ENCODE peak calls at places on chromosomes 7 and 10, in ten cellular contexts. One of them, this sample, is unnamed.

GRCh38 chr10:127928021-127928806 is 21.3 kb downstream of the PTPRE start:
- DNase-seq in ureter: no peak
- DNase-seq in cardiac fibroblast: peak; percentile 64
- DNase-seq in T-cell: no peak
- DNase-seq in OCI-LY7: no peak
- DNase-seq in activated naive CD4-positive, alpha-beta T cell treated with anti-CD3 and anti-CD28 coated beads, Interleukin-2, amount 10 ng/mL, durations not matched to agents 7 days and 5 days: no peak
- DNase-seq in CD8-positive, alpha-beta T cell: no peak
- DNase-seq in substantia nigra: no peak
- DNase-seq in psoas muscle: no peak
- DNase-seq in WTC11: no peak
- DNase-seq in this sample: no peak

GRCh38 chr7:43570688-43571365 is 12.1 kb upstream of the STK17A start:
- DNase-seq in T-cell: no peak
- DNase-seq in substantia nigra: no peak
- DNase-seq in WTC11: no peak
- DNase-seq in CD8-positive, alpha-beta T cell: no peak
- DNase-seq in psoas muscle: no peak
- DNase-seq in activated naive CD4-positive, alpha-beta T cell treated with anti-CD3 and anti-CD28 coated beads, Interleukin-2, amount 10 ng/mL, durations not matched to agents 7 days and 5 days: no peak
- DNase-seq in cardiac fibroblast: peak; percentile 58
- DNase-seq in ureter: no peak
- DNase-seq in OCI-LY7: no peak
- DNase-seq in this sample: no peak

GRCh38 chr7:1741751-1742554 is 71.9 kb downstream of the ELFN1 start:
- DNase-seq in activated naive CD4-positive, alpha-beta T cell treated with anti-CD3 and anti-CD28 coated beads, Interleukin-2, amount 10 ng/mL, durations not matched to agents 7 days and 5 days: peak; percentile 42
- DNase-seq in ureter: no peak
- DNase-seq in OCI-LY7: no peak
- DNase-seq in cardiac fibroblast: no peak
- DNase-seq in psoas muscle: no peak
- DNase-seq in T-cell: no peak
- DNase-seq in WTC11: no peak
- DNase-seq in substantia nigra: no peak
- DNase-seq in CD8-positive, alpha-beta T cell: no peak
- DNase-seq in this sample: peak; percentile 33

GRCh38 chr7:22452142-22452763 is 47.7 kb downstream of the STEAP1B start:
- DNase-seq in CD8-positive, alpha-beta T cell: peak; percentile 19
- DNase-seq in WTC11: peak; percentile 86
- DNase-seq in activated naive CD4-positive, alpha-beta T cell treated with anti-CD3 and anti-CD28 coated beads, Interleukin-2, amount 10 ng/mL, durations not matched to agents 7 days and 5 days: peak; percentile 57
- DNase-seq in substantia nigra: peak; percentile 5
- DNase-seq in psoas muscle: peak; percentile 66
- DNase-seq in ureter: peak; percentile 61
- DNase-seq in cardiac fibroblast: peak; percentile 53
- DNase-seq in T-cell: peak; percentile 9
- DNase-seq in OCI-LY7: peak; percentile 86
- DNase-seq in this sample: no peak

GRCh38 chr10:12902135-12902572 is 99.4 kb downstream of the CCDC3 start:
- DNase-seq in cardiac fibroblast: peak; percentile 66
- DNase-seq in T-cell: peak; percentile 28
- DNase-seq in substantia nigra: no peak
- DNase-seq in CD8-positive, alpha-beta T cell: peak; percentile 42
- DNase-seq in WTC11: peak; percentile 68
- DNase-seq in OCI-LY7: peak; percentile 68
- DNase-seq in psoas muscle: no peak
- DNase-seq in ureter: peak; percentile 71
- DNase-seq in activated naive CD4-positive, alpha-beta T cell treated with anti-CD3 and anti-CD28 coated beads, Interleukin-2, amount 10 ng/mL, durations not matched to agents 7 days and 5 days: peak; percentile 63
- DNase-seq in this sample: no peak

GRCh38 chr10:125006921-125007391 is 65.0 kb downstream of the ZRANB1 start:
- DNase-seq in psoas muscle: peak; percentile 85
- DNase-seq in OCI-LY7: no peak
- DNase-seq in activated naive CD4-positive, alpha-beta T cell treated with anti-CD3 and anti-CD28 coated beads, Interleukin-2, amount 10 ng/mL, durations not matched to agents 7 days and 5 days: peak; percentile 12
- DNase-seq in ureter: no peak
- DNase-seq in T-cell: no peak
- DNase-seq in cardiac fibroblast: peak; percentile 17
- DNase-seq in CD8-positive, alpha-beta T cell: no peak
- DNase-seq in substantia nigra: no peak
- DNase-seq in WTC11: no peak
- DNase-seq in this sample: no peak

GRCh38 chr7:127187740-127188139 is 65.0 kb downstream of the GRM8 start:
- DNase-seq in ureter: no peak
- DNase-seq in substantia nigra: no peak
- DNase-seq in psoas muscle: no peak
- DNase-seq in WTC11: no peak
- DNase-seq in CD8-positive, alpha-beta T cell: no peak
- DNase-seq in OCI-LY7: no peak
- DNase-seq in cardiac fibroblast: no peak
- DNase-seq in activated naive CD4-positive, alpha-beta T cell treated with anti-CD3 and anti-CD28 coated beads, Interleukin-2, amount 10 ng/mL, durations not matched to agents 7 days and 5 days: no peak
- DNase-seq in T-cell: no peak
- DNase-seq in this sample: no peak

GRCh38 chr7:21412291-21412896 is 15.5 kb upstream of the SP4 start:
- DNase-seq in ureter: no peak
- DNase-seq in WTC11: no peak
- DNase-seq in psoas muscle: no peak
- DNase-seq in CD8-positive, alpha-beta T cell: no peak
- DNase-seq in substantia nigra: no peak
- DNase-seq in T-cell: no peak
- DNase-seq in OCI-LY7: no peak
- DNase-seq in activated naive CD4-positive, alpha-beta T cell treated with anti-CD3 and anti-CD28 coated beads, Interleukin-2, amount 10 ng/mL, durations not matched to agents 7 days and 5 days: no peak
- DNase-seq in cardiac fibroblast: no peak
- DNase-seq in this sample: no peak

GRCh38 chr10:58513189-58514101 is 773 bp downstream of the BICC1 start:
- DNase-seq in OCI-LY7: no peak
- DNase-seq in ureter: peak; percentile 56
- DNase-seq in psoas muscle: peak; percentile 88
- DNase-seq in T-cell: no peak
- DNase-seq in CD8-positive, alpha-beta T cell: no peak
- DNase-seq in WTC11: peak; percentile 41
- DNase-seq in activated naive CD4-positive, alpha-beta T cell treated with anti-CD3 and anti-CD28 coated beads, Interleukin-2, amount 10 ng/mL, durations not matched to agents 7 days and 5 days: no peak
- DNase-seq in cardiac fibroblast: peak; percentile 83
- DNase-seq in substantia nigra: no peak
- DNase-seq in this sample: no peak

GRCh38 chr7:129828989-129829676 is 123.6 kb downstream of the UBE2H start:
- DNase-seq in activated naive CD4-positive, alpha-beta T cell treated with anti-CD3 and anti-CD28 coated beads, Interleukin-2, amount 10 ng/mL, durations not matched to agents 7 days and 5 days: no peak
- DNase-seq in substantia nigra: no peak
- DNase-seq in CD8-positive, alpha-beta T cell: no peak
- DNase-seq in psoas muscle: no peak
- DNase-seq in cardiac fibroblast: no peak
- DNase-seq in T-cell: no peak
- DNase-seq in ureter: no peak
- DNase-seq in OCI-LY7: no peak
- DNase-seq in WTC11: no peak
- DNase-seq in this sample: no peak

GRCh38 chr7:5620459-5620881 is 161.0 kb downstream of the RNF216 start:
- DNase-seq in cardiac fibroblast: no peak
- DNase-seq in activated naive CD4-positive, alpha-beta T cell treated with anti-CD3 and anti-CD28 coated beads, Interleukin-2, amount 10 ng/mL, durations not matched to agents 7 days and 5 days: no peak
- DNase-seq in CD8-positive, alpha-beta T cell: no peak
- DNase-seq in OCI-LY7: no peak
- DNase-seq in WTC11: no peak
- DNase-seq in ureter: no peak
- DNase-seq in T-cell: no peak
- DNase-seq in substantia nigra: no peak
- DNase-seq in psoas muscle: peak; percentile 38
- DNase-seq in this sample: no peak

GRCh38 chr10:18229839-18230238 is 89.6 kb downstream of the CACNB2 start:
- DNase-seq in psoas muscle: no peak
- DNase-seq in cardiac fibroblast: peak; percentile 74
- DNase-seq in OCI-LY7: no peak
- DNase-seq in T-cell: no peak
- DNase-seq in CD8-positive, alpha-beta T cell: no peak
- DNase-seq in activated naive CD4-positive, alpha-beta T cell treated with anti-CD3 and anti-CD28 coated beads, Interleukin-2, amount 10 ng/mL, durations not matched to agents 7 days and 5 days: no peak
- DNase-seq in ureter: no peak
- DNase-seq in substantia nigra: no peak
- DNase-seq in WTC11: no peak
- DNase-seq in this sample: no peak

GRCh38 chr7:29228289-29229011 is 33.9 kb downstream of the CHN2 start:
- DNase-seq in WTC11: no peak
- DNase-seq in CD8-positive, alpha-beta T cell: no peak
- DNase-seq in OCI-LY7: no peak
- DNase-seq in cardiac fibroblast: no peak
- DNase-seq in T-cell: no peak
- DNase-seq in psoas muscle: no peak
- DNase-seq in substantia nigra: no peak
- DNase-seq in activated naive CD4-positive, alpha-beta T cell treated with anti-CD3 and anti-CD28 coated beads, Interleukin-2, amount 10 ng/mL, durations not matched to agents 7 days and 5 days: no peak
- DNase-seq in ureter: no peak
- DNase-seq in this sample: no peak

GRCh38 chr10:49001402-49001801 is 61.8 kb upstream of the LRRC18 start:
- DNase-seq in substantia nigra: no peak
- DNase-seq in OCI-LY7: no peak
- DNase-seq in activated naive CD4-positive, alpha-beta T cell treated with anti-CD3 and anti-CD28 coated beads, Interleukin-2, amount 10 ng/mL, durations not matched to agents 7 days and 5 days: no peak
- DNase-seq in WTC11: peak; percentile 65
- DNase-seq in T-cell: no peak
- DNase-seq in ureter: no peak
- DNase-seq in CD8-positive, alpha-beta T cell: no peak
- DNase-seq in cardiac fibroblast: no peak
- DNase-seq in psoas muscle: no peak
- DNase-seq in this sample: no peak

GRCh38 chr7:40133561-40134427 is 628 bp downstream of the MPLKIP start:
- DNase-seq in psoas muscle: no peak
- DNase-seq in activated naive CD4-positive, alpha-beta T cell treated with anti-CD3 and anti-CD28 coated beads, Interleukin-2, amount 10 ng/mL, durations not matched to agents 7 days and 5 days: peak; percentile 28
- DNase-seq in OCI-LY7: peak; percentile 57
- DNase-seq in WTC11: peak; percentile 67
- DNase-seq in ureter: no peak
- DNase-seq in T-cell: no peak
- DNase-seq in cardiac fibroblast: peak; percentile 25
- DNase-seq in CD8-positive, alpha-beta T cell: no peak
- DNase-seq in substantia nigra: peak; percentile 69
- DNase-seq in this sample: no peak

GRCh38 chr10:28587970-28588290 is 55.0 kb downstream of the WAC start:
- DNase-seq in OCI-LY7: no peak
- DNase-seq in activated naive CD4-positive, alpha-beta T cell treated with anti-CD3 and anti-CD28 coated beads, Interleukin-2, amount 10 ng/mL, durations not matched to agents 7 days and 5 days: no peak
- DNase-seq in cardiac fibroblast: peak; percentile 55
- DNase-seq in WTC11: no peak
- DNase-seq in ureter: no peak
- DNase-seq in T-cell: no peak
- DNase-seq in CD8-positive, alpha-beta T cell: no peak
- DNase-seq in psoas muscle: no peak
- DNase-seq in substantia nigra: no peak
- DNase-seq in this sample: no peak

GRCh38 chr7:91264924-91265681 is 870 bp downstream of the FZD1 start:
- DNase-seq in cardiac fibroblast: peak; percentile 76
- DNase-seq in substantia nigra: no peak
- DNase-seq in ureter: peak; percentile 65
- DNase-seq in WTC11: peak; percentile 37
- DNase-seq in psoas muscle: peak; percentile 71
- DNase-seq in T-cell: no peak
- DNase-seq in OCI-LY7: peak; percentile 46
- DNase-seq in CD8-positive, alpha-beta T cell: no peak
- DNase-seq in activated naive CD4-positive, alpha-beta T cell treated with anti-CD3 and anti-CD28 coated beads, Interleukin-2, amount 10 ng/mL, durations not matched to agents 7 days and 5 days: peak; percentile 37
- DNase-seq in this sample: peak; percentile 58

GRCh38 chr10:25142465-25142864 is 32.3 kb upstream of the GPR158 start:
- DNase-seq in activated naive CD4-positive, alpha-beta T cell treated with anti-CD3 and anti-CD28 coated beads, Interleukin-2, amount 10 ng/mL, durations not matched to agents 7 days and 5 days: no peak
- DNase-seq in WTC11: no peak
- DNase-seq in T-cell: no peak
- DNase-seq in OCI-LY7: no peak
- DNase-seq in cardiac fibroblast: no peak
- DNase-seq in substantia nigra: no peak
- DNase-seq in CD8-positive, alpha-beta T cell: no peak
- DNase-seq in psoas muscle: no peak
- DNase-seq in ureter: no peak
- DNase-seq in this sample: no peak

GRCh38 chr10:129500617-129501339 is 33.7 kb downstream of the MGMT start:
- DNase-seq in T-cell: no peak
- DNase-seq in substantia nigra: no peak
- DNase-seq in activated naive CD4-positive, alpha-beta T cell treated with anti-CD3 and anti-CD28 coated beads, Interleukin-2, amount 10 ng/mL, durations not matched to agents 7 days and 5 days: no peak
- DNase-seq in OCI-LY7: no peak
- DNase-seq in psoas muscle: no peak
- DNase-seq in CD8-positive, alpha-beta T cell: no peak
- DNase-seq in WTC11: no peak
- DNase-seq in ureter: no peak
- DNase-seq in cardiac fibroblast: no peak
- DNase-seq in this sample: no peak

GRCh38 chr10:6047847-6048246 is 14.3 kb downstream of the IL2RA start:
- DNase-seq in CD8-positive, alpha-beta T cell: no peak
- DNase-seq in T-cell: no peak
- DNase-seq in OCI-LY7: no peak
- DNase-seq in psoas muscle: no peak
- DNase-seq in cardiac fibroblast: no peak
- DNase-seq in substantia nigra: no peak
- DNase-seq in ureter: peak; percentile 27
- DNase-seq in activated naive CD4-positive, alpha-beta T cell treated with anti-CD3 and anti-CD28 coated beads, Interleukin-2, amount 10 ng/mL, durations not matched to agents 7 days and 5 days: no peak
- DNase-seq in WTC11: no peak
- DNase-seq in this sample: no peak

GRCh38 chr7:100189061-100189460 is 11.3 kb downstream of the STAG3 start:
- DNase-seq in WTC11: no peak
- DNase-seq in psoas muscle: no peak
- DNase-seq in ureter: no peak
- DNase-seq in T-cell: no peak
- DNase-seq in cardiac fibroblast: no peak
- DNase-seq in CD8-positive, alpha-beta T cell: no peak
- DNase-seq in OCI-LY7: peak; percentile 61
- DNase-seq in substantia nigra: no peak
- DNase-seq in activated naive CD4-positive, alpha-beta T cell treated with anti-CD3 and anti-CD28 coated beads, Interleukin-2, amount 10 ng/mL, durations not matched to agents 7 days and 5 days: no peak
- DNase-seq in this sample: no peak

GRCh38 chr7:30726296-30727006 is 25.5 kb upstream of the INMT start:
- DNase-seq in CD8-positive, alpha-beta T cell: peak; percentile 24
- DNase-seq in activated naive CD4-positive, alpha-beta T cell treated with anti-CD3 and anti-CD28 coated beads, Interleukin-2, amount 10 ng/mL, durations not matched to agents 7 days and 5 days: peak; percentile 57
- DNase-seq in WTC11: no peak
- DNase-seq in ureter: no peak
- DNase-seq in T-cell: peak; percentile 29
- DNase-seq in psoas muscle: no peak
- DNase-seq in OCI-LY7: peak; percentile 70
- DNase-seq in substantia nigra: no peak
- DNase-seq in cardiac fibroblast: no peak
- DNase-seq in this sample: no peak

GRCh38 chr7:96253441-96253840 is 68.5 kb downstream of the SLC25A13 start:
- DNase-seq in substantia nigra: no peak
- DNase-seq in cardiac fibroblast: no peak
- DNase-seq in WTC11: no peak
- DNase-seq in T-cell: no peak
- DNase-seq in ureter: no peak
- DNase-seq in CD8-positive, alpha-beta T cell: no peak
- DNase-seq in activated naive CD4-positive, alpha-beta T cell treated with anti-CD3 and anti-CD28 coated beads, Interleukin-2, amount 10 ng/mL, durations not matched to agents 7 days and 5 days: no peak
- DNase-seq in psoas muscle: no peak
- DNase-seq in OCI-LY7: no peak
- DNase-seq in this sample: no peak

GRCh38 chr7:83166-83840 is 109.1 kb upstream of the FAM20C start:
- DNase-seq in T-cell: no peak
- DNase-seq in substantia nigra: no peak
- DNase-seq in CD8-positive, alpha-beta T cell: no peak
- DNase-seq in activated naive CD4-positive, alpha-beta T cell treated with anti-CD3 and anti-CD28 coated beads, Interleukin-2, amount 10 ng/mL, durations not matched to agents 7 days and 5 days: no peak
- DNase-seq in OCI-LY7: no peak
- DNase-seq in ureter: no peak
- DNase-seq in WTC11: no peak
- DNase-seq in psoas muscle: no peak
- DNase-seq in cardiac fibroblast: no peak
- DNase-seq in this sample: no peak

GRCh38 chr10:58608356-58608755 is 95.7 kb downstream of the BICC1 start:
- DNase-seq in CD8-positive, alpha-beta T cell: no peak
- DNase-seq in WTC11: no peak
- DNase-seq in substantia nigra: no peak
- DNase-seq in activated naive CD4-positive, alpha-beta T cell treated with anti-CD3 and anti-CD28 coated beads, Interleukin-2, amount 10 ng/mL, durations not matched to agents 7 days and 5 days: no peak
- DNase-seq in ureter: no peak
- DNase-seq in OCI-LY7: no peak
- DNase-seq in T-cell: no peak
- DNase-seq in psoas muscle: no peak
- DNase-seq in cardiac fibroblast: peak; percentile 71
- DNase-seq in this sample: no peak

GRCh38 chr10:60316029-60316428 is 73.6 kb downstream of the ANK3 start:
- DNase-seq in WTC11: no peak
- DNase-seq in T-cell: no peak
- DNase-seq in psoas muscle: no peak
- DNase-seq in OCI-LY7: no peak
- DNase-seq in substantia nigra: no peak
- DNase-seq in ureter: no peak
- DNase-seq in activated naive CD4-positive, alpha-beta T cell treated with anti-CD3 and anti-CD28 coated beads, Interleukin-2, amount 10 ng/mL, durations not matched to agents 7 days and 5 days: no peak
- DNase-seq in CD8-positive, alpha-beta T cell: no peak
- DNase-seq in cardiac fibroblast: no peak
- DNase-seq in this sample: no peak

GRCh38 chr7:111796671-111797070 is 234.4 kb upstream of the IMMP2L start:
- DNase-seq in activated naive CD4-positive, alpha-beta T cell treated with anti-CD3 and anti-CD28 coated beads, Interleukin-2, amount 10 ng/mL, durations not matched to agents 7 days and 5 days: no peak
- DNase-seq in cardiac fibroblast: peak; percentile 28
- DNase-seq in CD8-positive, alpha-beta T cell: no peak
- DNase-seq in OCI-LY7: peak; percentile 30
- DNase-seq in substantia nigra: no peak
- DNase-seq in psoas muscle: no peak
- DNase-seq in ureter: no peak
- DNase-seq in T-cell: peak; percentile 0
- DNase-seq in WTC11: peak; percentile 23
- DNase-seq in this sample: no peak

GRCh38 chr10:122504551-122504950 is 43.2 kb downstream of the HTRA1 start:
- DNase-seq in T-cell: no peak
- DNase-seq in CD8-positive, alpha-beta T cell: no peak
- DNase-seq in substantia nigra: peak; percentile 92
- DNase-seq in psoas muscle: peak; percentile 91
- DNase-seq in cardiac fibroblast: peak; percentile 92
- DNase-seq in WTC11: no peak
- DNase-seq in OCI-LY7: no peak
- DNase-seq in activated naive CD4-positive, alpha-beta T cell treated with anti-CD3 and anti-CD28 coated beads, Interleukin-2, amount 10 ng/mL, durations not matched to agents 7 days and 5 days: peak; percentile 9
- DNase-seq in ureter: peak; percentile 89
- DNase-seq in this sample: no peak

This sample was measured in PC-9.